ENCODE peak calls at places on chromosomes 5 and 9, in six cellular contexts. One of them, this sample, is unnamed.

GRCh38 chr5:102018279-102018678 is 277.8 kb downstream of the SLCO4C1 start:
- DNase-seq in activated CD8-positive, alpha-beta memory T cell treated with anti-CD3 and anti-CD28 coated beads, Interleukin-2, amount 50 U/mL, for 4 hours: no peak
- DNase-seq in HEK293T: no peak
- DNase-seq in B cell: no peak
- DNase-seq in Ammon's horn: no peak
- DNase-seq in mucosa of gallbladder: no peak
- DNase-seq in this sample: no peak

GRCh38 chr5:73963021-73963420 is 337.0 kb downstream of the ARHGEF28 start:
- DNase-seq in Ammon's horn: no peak
- DNase-seq in mucosa of gallbladder: no peak
- DNase-seq in HEK293T: no peak
- DNase-seq in activated CD8-positive, alpha-beta memory T cell treated with anti-CD3 and anti-CD28 coated beads, Interleukin-2, amount 50 U/mL, for 4 hours: no peak
- DNase-seq in B cell: no peak
- DNase-seq in this sample: no peak

GRCh38 chr5:135058326-135058725 is 24.3 kb upstream of the PITX1 start:
- DNase-seq in HEK293T: no peak
- DNase-seq in activated CD8-positive, alpha-beta memory T cell treated with anti-CD3 and anti-CD28 coated beads, Interleukin-2, amount 50 U/mL, for 4 hours: no peak
- DNase-seq in B cell: no peak
- DNase-seq in mucosa of gallbladder: no peak
- DNase-seq in Ammon's horn: no peak
- DNase-seq in this sample: no peak

GRCh38 chr9:29311221-29311620 is 1737.9 kb upstream of the C9orf72 start:
- DNase-seq in Ammon's horn: no peak
- DNase-seq in B cell: no peak
- DNase-seq in activated CD8-positive, alpha-beta memory T cell treated with anti-CD3 and anti-CD28 coated beads, Interleukin-2, amount 50 U/mL, for 4 hours: no peak
- DNase-seq in mucosa of gallbladder: no peak
- DNase-seq in HEK293T: no peak
- DNase-seq in this sample: no peak

GRCh38 chr5:43635374-43635773 is 32.4 kb downstream of the NNT start:
- DNase-seq in HEK293T: no peak
- DNase-seq in mucosa of gallbladder: no peak
- DNase-seq in B cell: no peak
- DNase-seq in Ammon's horn: no peak
- DNase-seq in activated CD8-positive, alpha-beta memory T cell treated with anti-CD3 and anti-CD28 coated beads, Interleukin-2, amount 50 U/mL, for 4 hours: no peak
- DNase-seq in this sample: no peak

GRCh38 chr5:181234455-181235306 is 9.0 kb downstream of the RACK1 start:
- DNase-seq in activated CD8-positive, alpha-beta memory T cell treated with anti-CD3 and anti-CD28 coated beads, Interleukin-2, amount 50 U/mL, for 4 hours: no peak
- DNase-seq in HEK293T: no peak
- DNase-seq in B cell: no peak
- DNase-seq in mucosa of gallbladder: no peak
- DNase-seq in Ammon's horn: no peak
- DNase-seq in this sample: no peak

GRCh38 chr9:128321343-128321742 is 904 bp downstream of the TRUB2 start:
- DNase-seq in mucosa of gallbladder: no peak
- DNase-seq in HEK293T: no peak
- DNase-seq in Ammon's horn: no peak
- DNase-seq in B cell: no peak
- DNase-seq in activated CD8-positive, alpha-beta memory T cell treated with anti-CD3 and anti-CD28 coated beads, Interleukin-2, amount 50 U/mL, for 4 hours: no peak
- DNase-seq in this sample: no peak

GRCh38 chr9:98455957-98456621 is 200.6 kb upstream of the TBC1D2 start:
- DNase-seq in mucosa of gallbladder: no peak
- DNase-seq in B cell: no peak
- DNase-seq in activated CD8-positive, alpha-beta memory T cell treated with anti-CD3 and anti-CD28 coated beads, Interleukin-2, amount 50 U/mL, for 4 hours: no peak
- DNase-seq in HEK293T: no peak
- DNase-seq in Ammon's horn: no peak
- DNase-seq in this sample: no peak

GRCh38 chr5:37717613-37718431 is 122.0 kb downstream of the GDNF start:
- DNase-seq in B cell: no peak
- DNase-seq in HEK293T: peak; percentile 76
- DNase-seq in Ammon's horn: no peak
- DNase-seq in mucosa of gallbladder: peak; percentile 82
- DNase-seq in activated CD8-positive, alpha-beta memory T cell treated with anti-CD3 and anti-CD28 coated beads, Interleukin-2, amount 50 U/mL, for 4 hours: no peak
- DNase-seq in this sample: no peak

This sample was measured in neuronal stem cell.